ENCODE peak calls at places on chromosomes 7 and 10, in four cellular contexts. One of them, this sample, is unnamed.

GRCh38 chr10:48448796-48449195 is 142.3 kb downstream of the MAPK8 start:
- DNase-seq in MM.1S: no peak
- DNase-seq in WTC11: no peak
- DNase-seq in RPMI7951: peak; percentile 59
- DNase-seq in this sample: no peak

GRCh38 chr7:12777257-12777656 is 89.8 kb downstream of the ARL4A start:
- DNase-seq in RPMI7951: no peak
- DNase-seq in WTC11: no peak
- DNase-seq in MM.1S: no peak
- DNase-seq in this sample: no peak

GRCh38 chr7:4006687-4007086 is 675.4 kb upstream of the FOXK1 start:
- DNase-seq in RPMI7951: peak; percentile 3
- DNase-seq in WTC11: no peak
- DNase-seq in MM.1S: no peak
- DNase-seq in this sample: no peak

GRCh38 chr10:19654576-19654975 is 161.7 kb upstream of the PLXDC2 start:
- DNase-seq in WTC11: no peak
- DNase-seq in MM.1S: no peak
- DNase-seq in RPMI7951: peak; percentile 63
- DNase-seq in this sample: no peak

GRCh38 chr10:101759354-101760247 is 16.3 kb downstream of the FGF8 start:
- DNase-seq in WTC11: no peak
- DNase-seq in MM.1S: no peak
- DNase-seq in RPMI7951: no peak
- DNase-seq in this sample: no peak

GRCh38 chr7:112985377-112985987 is 101.1 kb downstream of the GPR85 start:
- DNase-seq in MM.1S: no peak
- DNase-seq in RPMI7951: peak; percentile 60
- DNase-seq in WTC11: no peak
- DNase-seq in this sample: no peak

GRCh38 chr7:29449569-29450260 is 113.9 kb upstream of the PRR15 start:
- DNase-seq in MM.1S: no peak
- DNase-seq in RPMI7951: no peak
- DNase-seq in WTC11: no peak
- DNase-seq in this sample: no peak

GRCh38 chr10:60809157-60809556 is 30.9 kb downstream of the CDK1 start:
- DNase-seq in RPMI7951: no peak
- DNase-seq in WTC11: no peak
- DNase-seq in MM.1S: no peak
- DNase-seq in this sample: no peak

GRCh38 chr10:70758757-70759514 is 26.2 kb downstream of the TBATA start:
- DNase-seq in RPMI7951: peak; percentile 70
- DNase-seq in WTC11: peak; percentile 84
- DNase-seq in MM.1S: peak; percentile 59
- DNase-seq in this sample: peak; percentile 46

GRCh38 chr7:149870274-149870673 is 3.5 kb upstream of the ATP6V0E2 start:
- DNase-seq in WTC11: no peak
- DNase-seq in MM.1S: no peak
- DNase-seq in RPMI7951: no peak
- DNase-seq in this sample: no peak

GRCh38 chr10:112858990-112859520 is 91.0 kb upstream of the TCF7L2 start:
- DNase-seq in MM.1S: no peak
- DNase-seq in RPMI7951: no peak
- DNase-seq in WTC11: no peak
- DNase-seq in this sample: no peak

GRCh38 chr7:12418452-12418851 is 14.8 kb upstream of the VWDE start:
- DNase-seq in MM.1S: no peak
- DNase-seq in RPMI7951: no peak
- DNase-seq in WTC11: no peak
- DNase-seq in this sample: no peak

GRCh38 chr10:878895-879294 is 52.6 kb downstream of the LARP4B start:
- DNase-seq in WTC11: no peak
- DNase-seq in MM.1S: no peak
- DNase-seq in RPMI7951: no peak
- DNase-seq in this sample: no peak

GRCh38 chr7:40833541-40834234 is 698.9 kb downstream of the SUGCT start:
- DNase-seq in MM.1S: no peak
- DNase-seq in WTC11: no peak
- DNase-seq in RPMI7951: peak; percentile 36
- DNase-seq in this sample: no peak

GRCh38 chr7:102439963-102440795 is 6.8 kb downstream of the ORAI2 start:
- DNase-seq in MM.1S: no peak
- DNase-seq in RPMI7951: peak; percentile 93
- DNase-seq in WTC11: peak; percentile 38
- DNase-seq in this sample: no peak

GRCh38 chr10:133489816-133490588 is 36.3 kb downstream of the SCART1 start:
- DNase-seq in RPMI7951: no peak
- DNase-seq in WTC11: no peak
- DNase-seq in MM.1S: peak; percentile 65
- DNase-seq in this sample: no peak

GRCh38 chr10:78274491-78274890 is 240.8 kb downstream of the RPS24 start:
- DNase-seq in WTC11: no peak
- DNase-seq in MM.1S: no peak
- DNase-seq in RPMI7951: no peak
- DNase-seq in this sample: no peak

GRCh38 chr7:111639894-111640293 is 77.6 kb upstream of the IMMP2L start:
- DNase-seq in WTC11: no peak
- DNase-seq in RPMI7951: peak; percentile 4
- DNase-seq in MM.1S: no peak
- DNase-seq in this sample: no peak

GRCh38 chr7:99083733-99084132 is 60.2 kb downstream of the SMURF1 start:
- DNase-seq in MM.1S: no peak
- DNase-seq in RPMI7951: no peak
- DNase-seq in WTC11: no peak
- DNase-seq in this sample: no peak

GRCh38 chr7:80095545-80095944 is 39.1 kb upstream of the GNAI1 start:
- DNase-seq in MM.1S: peak; percentile 42
- DNase-seq in RPMI7951: no peak
- DNase-seq in WTC11: no peak
- DNase-seq in this sample: no peak

GRCh38 chr10:44906476-44906875 is 4.7 kb upstream of the TMEM72 start:
- DNase-seq in MM.1S: no peak
- DNase-seq in WTC11: no peak
- DNase-seq in RPMI7951: peak; percentile 45
- DNase-seq in this sample: no peak

GRCh38 chr10:87987206-87987605 is 123.8 kb downstream of the PTEN start:
- DNase-seq in WTC11: no peak
- DNase-seq in MM.1S: no peak
- DNase-seq in RPMI7951: no peak
- DNase-seq in this sample: no peak

GRCh38 chr7:21616796-21617436 is 74.1 kb downstream of the DNAH11 start:
- DNase-seq in WTC11: no peak
- DNase-seq in RPMI7951: peak; percentile 74
- DNase-seq in MM.1S: no peak
- DNase-seq in this sample: no peak

GRCh38 chr10:11165591-11166543 is 148.2 kb downstream of the CELF2 start:
- DNase-seq in MM.1S: peak; percentile 93
- DNase-seq in WTC11: peak; percentile 66
- DNase-seq in RPMI7951: peak; percentile 49
- DNase-seq in this sample: no peak

GRCh38 chr7:24963218-24963617 is 16.8 kb downstream of the OSBPL3 start:
- DNase-seq in MM.1S: peak; percentile 93
- DNase-seq in RPMI7951: peak; percentile 97
- DNase-seq in WTC11: no peak
- DNase-seq in this sample: peak; percentile 51

GRCh38 chr7:157238087-157238486 is 98.7 kb upstream of the DNAJB6 start:
- DNase-seq in MM.1S: no peak
- DNase-seq in RPMI7951: no peak
- DNase-seq in WTC11: peak; percentile 51
- DNase-seq in this sample: no peak

GRCh38 chr7:67692425-67692824 is 695.8 kb downstream of the TYW1 start:
- DNase-seq in MM.1S: no peak
- DNase-seq in RPMI7951: peak; percentile 61
- DNase-seq in WTC11: no peak
- DNase-seq in this sample: no peak

GRCh38 chr10:132520147-132520811 is 17.3 kb upstream of the INPP5A start:
- DNase-seq in WTC11: peak; percentile 5
- DNase-seq in RPMI7951: peak; percentile 92
- DNase-seq in MM.1S: no peak
- DNase-seq in this sample: peak; percentile 31

GRCh38 chr7:81715984-81716588 is 53.8 kb downstream of the HGF start:
- DNase-seq in RPMI7951: peak; percentile 85
- DNase-seq in WTC11: no peak
- DNase-seq in MM.1S: peak; percentile 75
- DNase-seq in this sample: no peak

This sample was measured in left colon.